ENCODE peak calls at places on chromosome 13, in ten cellular contexts. One of them, this sample, is unnamed.

GRCh38 chr13:113297370-113297871 is 382 bp downstream of the LAMP1 start:
- DNase-seq in upper lobe of left lung: no peak
- DNase-seq in stomach: no peak
- DNase-seq in sigmoid colon: peak; percentile 77
- DNase-seq in H1: no peak
- DNase-seq in tibial nerve: no peak
- DNase-seq in A549: no peak
- DNase-seq in esophagus muscularis mucosa: no peak
- DNase-seq in transverse colon: peak; percentile 26
- DNase-seq in HepG2: no peak
- DNase-seq in this sample: no peak

GRCh38 chr13:113226873-113227272 is 17.5 kb downstream of the CUL4A start:
- DNase-seq in sigmoid colon: no peak
- DNase-seq in HepG2: no peak
- DNase-seq in H1: no peak
- DNase-seq in stomach: no peak
- DNase-seq in A549: no peak
- DNase-seq in esophagus muscularis mucosa: no peak
- DNase-seq in upper lobe of left lung: no peak
- DNase-seq in tibial nerve: no peak
- DNase-seq in transverse colon: no peak
- DNase-seq in this sample: no peak

GRCh38 chr13:87087741-87088140 is 583.4 kb upstream of the SLITRK5 start:
- DNase-seq in stomach: no peak
- DNase-seq in HepG2: no peak
- DNase-seq in upper lobe of left lung: no peak
- DNase-seq in transverse colon: no peak
- DNase-seq in esophagus muscularis mucosa: no peak
- DNase-seq in tibial nerve: no peak
- DNase-seq in H1: no peak
- DNase-seq in sigmoid colon: no peak
- DNase-seq in A549: no peak
- DNase-seq in this sample: no peak

GRCh38 chr13:24008679-24009078 is 111.4 kb upstream of the C1QTNF9B start:
- DNase-seq in esophagus muscularis mucosa: no peak
- DNase-seq in transverse colon: no peak
- DNase-seq in stomach: no peak
- DNase-seq in HepG2: no peak
- DNase-seq in upper lobe of left lung: no peak
- DNase-seq in A549: no peak
- DNase-seq in tibial nerve: no peak
- DNase-seq in sigmoid colon: no peak
- DNase-seq in H1: no peak
- DNase-seq in this sample: no peak

GRCh38 chr13:89827552-89827951 is 1519.9 kb upstream of the MIR17HG start:
- DNase-seq in H1: no peak
- DNase-seq in tibial nerve: no peak
- DNase-seq in esophagus muscularis mucosa: no peak
- DNase-seq in sigmoid colon: no peak
- DNase-seq in transverse colon: no peak
- DNase-seq in stomach: no peak
- DNase-seq in A549: no peak
- DNase-seq in upper lobe of left lung: no peak
- DNase-seq in HepG2: no peak
- DNase-seq in this sample: no peak

GRCh38 chr13:46372071-46372470 is 15.0 kb downstream of the RUBCNL start:
- DNase-seq in upper lobe of left lung: no peak
- DNase-seq in H1: no peak
- DNase-seq in stomach: no peak
- DNase-seq in sigmoid colon: no peak
- DNase-seq in esophagus muscularis mucosa: no peak
- DNase-seq in transverse colon: no peak
- DNase-seq in HepG2: no peak
- DNase-seq in A549: no peak
- DNase-seq in tibial nerve: no peak
- DNase-seq in this sample: no peak

GRCh38 chr13:24195626-24196025 is 35.1 kb downstream of the SPATA13 start:
- DNase-seq in A549: no peak
- DNase-seq in tibial nerve: no peak
- DNase-seq in upper lobe of left lung: no peak
- DNase-seq in HepG2: no peak
- DNase-seq in H1: no peak
- DNase-seq in esophagus muscularis mucosa: no peak
- DNase-seq in sigmoid colon: no peak
- DNase-seq in stomach: no peak
- DNase-seq in transverse colon: no peak
- DNase-seq in this sample: no peak

GRCh38 chr13:47066261-47066660 is 169.4 kb upstream of the HTR2A start:
- DNase-seq in H1: no peak
- DNase-seq in HepG2: no peak
- DNase-seq in esophagus muscularis mucosa: no peak
- DNase-seq in A549: no peak
- DNase-seq in transverse colon: no peak
- DNase-seq in stomach: no peak
- DNase-seq in upper lobe of left lung: no peak
- DNase-seq in sigmoid colon: no peak
- DNase-seq in tibial nerve: no peak
- DNase-seq in this sample: no peak

GRCh38 chr13:24180743-24181384 is 20.3 kb downstream of the SPATA13 start:
- DNase-seq in HepG2: no peak
- DNase-seq in sigmoid colon: no peak
- DNase-seq in stomach: no peak
- DNase-seq in upper lobe of left lung: no peak
- DNase-seq in transverse colon: no peak
- DNase-seq in H1: peak; percentile 1
- DNase-seq in esophagus muscularis mucosa: peak; percentile 14
- DNase-seq in tibial nerve: no peak
- DNase-seq in A549: no peak
- DNase-seq in this sample: no peak

GRCh38 chr13:51849145-51850101 is 4.4 kb upstream of the TMEM272 start:
- DNase-seq in upper lobe of left lung: no peak
- DNase-seq in stomach: no peak
- DNase-seq in tibial nerve: no peak
- DNase-seq in HepG2: peak; percentile 22
- DNase-seq in sigmoid colon: no peak
- DNase-seq in esophagus muscularis mucosa: no peak
- DNase-seq in H1: peak; percentile 90
- DNase-seq in transverse colon: no peak
- DNase-seq in A549: peak; percentile 14
- DNase-seq in this sample: peak; percentile 20

GRCh38 chr13:34201050-34201913 is 383.3 kb downstream of the RFC3 start:
- DNase-seq in stomach: no peak
- DNase-seq in tibial nerve: no peak
- DNase-seq in HepG2: peak; percentile 16
- DNase-seq in H1: no peak
- DNase-seq in sigmoid colon: no peak
- DNase-seq in upper lobe of left lung: no peak
- DNase-seq in A549: peak; percentile 89
- DNase-seq in esophagus muscularis mucosa: no peak
- DNase-seq in transverse colon: no peak
- DNase-seq in this sample: no peak

GRCh38 chr13:50125306-50125555 is 110.0 kb downstream of the KCNRG start:
- DNase-seq in HepG2: no peak
- DNase-seq in transverse colon: no peak
- DNase-seq in stomach: no peak
- DNase-seq in esophagus muscularis mucosa: no peak
- DNase-seq in sigmoid colon: no peak
- DNase-seq in tibial nerve: no peak
- DNase-seq in A549: no peak
- DNase-seq in H1: no peak
- DNase-seq in upper lobe of left lung: no peak
- DNase-seq in this sample: no peak

GRCh38 chr13:112748947-112749346 is 59.1 kb downstream of the ATP11A start:
- DNase-seq in A549: no peak
- DNase-seq in upper lobe of left lung: peak; percentile 79
- DNase-seq in HepG2: no peak
- DNase-seq in sigmoid colon: peak; percentile 82
- DNase-seq in H1: no peak
- DNase-seq in esophagus muscularis mucosa: no peak
- DNase-seq in transverse colon: no peak
- DNase-seq in stomach: no peak
- DNase-seq in tibial nerve: no peak
- DNase-seq in this sample: no peak

GRCh38 chr13:109096101-109096500 is 466.7 kb downstream of the MYO16 start:
- DNase-seq in transverse colon: no peak
- DNase-seq in stomach: no peak
- DNase-seq in H1: no peak
- DNase-seq in sigmoid colon: no peak
- DNase-seq in tibial nerve: no peak
- DNase-seq in esophagus muscularis mucosa: no peak
- DNase-seq in HepG2: no peak
- DNase-seq in A549: no peak
- DNase-seq in upper lobe of left lung: no peak
- DNase-seq in this sample: no peak

GRCh38 chr13:21336609-21337008 is 122.5 kb downstream of the ZDHHC20 start:
- DNase-seq in upper lobe of left lung: no peak
- DNase-seq in HepG2: no peak
- DNase-seq in tibial nerve: no peak
- DNase-seq in sigmoid colon: no peak
- DNase-seq in A549: no peak
- DNase-seq in esophagus muscularis mucosa: no peak
- DNase-seq in transverse colon: no peak
- DNase-seq in stomach: no peak
- DNase-seq in H1: no peak
- DNase-seq in this sample: no peak

GRCh38 chr13:72763411-72763810 is 18.3 kb downstream of the DIS3 start:
- DNase-seq in esophagus muscularis mucosa: no peak
- DNase-seq in stomach: no peak
- DNase-seq in transverse colon: no peak
- DNase-seq in sigmoid colon: no peak
- DNase-seq in A549: no peak
- DNase-seq in upper lobe of left lung: no peak
- DNase-seq in HepG2: no peak
- DNase-seq in tibial nerve: no peak
- DNase-seq in H1: no peak
- DNase-seq in this sample: no peak

GRCh38 chr13:113187905-113188595 is 20.4 kb downstream of the PCID2 start:
- DNase-seq in transverse colon: no peak
- DNase-seq in H1: no peak
- DNase-seq in upper lobe of left lung: no peak
- DNase-seq in stomach: no peak
- DNase-seq in tibial nerve: no peak
- DNase-seq in HepG2: no peak
- DNase-seq in sigmoid colon: no peak
- DNase-seq in esophagus muscularis mucosa: no peak
- DNase-seq in A549: no peak
- DNase-seq in this sample: no peak

GRCh38 chr13:64871742-64872141 is 2358.4 kb downstream of the PCDH9 start:
- DNase-seq in A549: no peak
- DNase-seq in sigmoid colon: no peak
- DNase-seq in H1: no peak
- DNase-seq in transverse colon: no peak
- DNase-seq in esophagus muscularis mucosa: no peak
- DNase-seq in HepG2: peak; percentile 0
- DNase-seq in stomach: no peak
- DNase-seq in tibial nerve: no peak
- DNase-seq in upper lobe of left lung: no peak
- DNase-seq in this sample: no peak

GRCh38 chr13:104431895-104432294 is 1365.7 kb upstream of the SLC10A2 start:
- DNase-seq in stomach: no peak
- DNase-seq in HepG2: no peak
- DNase-seq in tibial nerve: no peak
- DNase-seq in transverse colon: no peak
- DNase-seq in sigmoid colon: no peak
- DNase-seq in esophagus muscularis mucosa: no peak
- DNase-seq in A549: no peak
- DNase-seq in H1: no peak
- DNase-seq in upper lobe of left lung: no peak
- DNase-seq in this sample: no peak
- TF ChIP-seq EP300 in stomach: no peak
- TF ChIP-seq EP300 in HepG2: no peak
- TF ChIP-seq EP300 in tibial nerve: no peak
- TF ChIP-seq EP300 in transverse colon: no peak
- TF ChIP-seq EP300 in sigmoid colon: no peak
- TF ChIP-seq EP300 in esophagus muscularis mucosa: no peak
- TF ChIP-seq EP300 in A549: no peak
- TF ChIP-seq EP300 in H1: no peak
- TF ChIP-seq EP300 in upper lobe of left lung: no peak
- TF ChIP-seq EP300 in this sample: no peak

GRCh38 chr13:44170731-44171130 is 202.9 kb upstream of the SERP2 start:
- DNase-seq in stomach: no peak
- DNase-seq in esophagus muscularis mucosa: no peak
- DNase-seq in HepG2: no peak
- DNase-seq in sigmoid colon: no peak
- DNase-seq in upper lobe of left lung: no peak
- DNase-seq in H1: no peak
- DNase-seq in transverse colon: no peak
- DNase-seq in A549: no peak
- DNase-seq in tibial nerve: no peak
- DNase-seq in this sample: no peak
- TF ChIP-seq EP300 in stomach: no peak
- TF ChIP-seq EP300 in esophagus muscularis mucosa: no peak
- TF ChIP-seq EP300 in HepG2: no peak
- TF ChIP-seq EP300 in sigmoid colon: no peak
- TF ChIP-seq EP300 in upper lobe of left lung: no peak
- TF ChIP-seq EP300 in H1: no peak
- TF ChIP-seq EP300 in transverse colon: no peak
- TF ChIP-seq EP300 in A549: no peak
- TF ChIP-seq EP300 in tibial nerve: no peak
- TF ChIP-seq EP300 in this sample: no peak

DNA sequence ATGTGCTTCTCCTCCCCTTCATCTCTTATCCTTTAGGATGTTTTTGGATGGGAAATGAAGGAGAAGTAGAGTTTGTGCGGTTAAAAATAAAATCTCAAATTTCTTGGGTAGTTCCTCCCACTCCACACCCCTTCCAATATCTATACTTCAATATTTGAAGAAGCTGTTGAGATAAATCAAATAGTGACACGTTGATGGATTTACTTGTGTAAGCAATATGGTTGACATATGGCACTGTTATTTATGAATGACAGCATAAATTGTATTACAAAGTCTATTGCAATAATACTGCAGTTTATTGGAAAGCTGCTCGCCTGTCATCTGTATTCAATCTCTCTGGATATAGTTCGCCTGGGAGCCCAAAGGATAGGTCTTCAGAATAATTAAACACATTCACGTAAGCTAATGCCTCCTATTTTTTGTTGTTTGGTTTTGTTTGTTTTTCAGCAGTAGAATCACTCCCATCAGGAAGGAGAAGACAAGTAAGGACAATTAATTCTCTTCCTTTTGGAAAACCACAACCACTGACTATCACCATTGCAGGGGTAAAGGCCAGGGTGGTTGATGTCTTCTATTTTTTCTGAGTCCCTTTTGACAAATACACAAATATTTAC is 5.0 kb upstream of the ZIC2 start:
- DNase-seq in esophagus muscularis mucosa: no peak
- DNase-seq in upper lobe of left lung: no peak
- DNase-seq in stomach: no peak
- DNase-seq in sigmoid colon: no peak
- DNase-seq in tibial nerve: no peak
- DNase-seq in A549: no peak
- DNase-seq in transverse colon: no peak
- DNase-seq in HepG2: no peak
- DNase-seq in H1: peak; percentile 19
- DNase-seq in this sample: no peak
- TF ChIP-seq EP300 in esophagus muscularis mucosa: no peak
- TF ChIP-seq EP300 in upper lobe of left lung: no peak
- TF ChIP-seq EP300 in stomach: no peak
- TF ChIP-seq EP300 in sigmoid colon: no peak
- TF ChIP-seq EP300 in tibial nerve: no peak
- TF ChIP-seq EP300 in A549: no peak
- TF ChIP-seq EP300 in transverse colon: no peak
- TF ChIP-seq EP300 in HepG2: no peak
- TF ChIP-seq EP300 in H1: no peak
- TF ChIP-seq EP300 in this sample: no peak

GRCh38 chr13:78121459-78122348 is 203.1 kb upstream of the EDNRB start:
- DNase-seq in sigmoid colon: no peak
- DNase-seq in tibial nerve: no peak
- DNase-seq in H1: peak; percentile 50
- DNase-seq in A549: peak; percentile 57
- DNase-seq in upper lobe of left lung: no peak
- DNase-seq in esophagus muscularis mucosa: no peak
- DNase-seq in HepG2: peak; percentile 37
- DNase-seq in transverse colon: peak; percentile 16
- DNase-seq in stomach: peak; percentile 46
- DNase-seq in this sample: peak; percentile 46
- TF ChIP-seq EP300 in sigmoid colon: no peak
- TF ChIP-seq EP300 in tibial nerve: no peak
- TF ChIP-seq EP300 in H1: no peak
- TF ChIP-seq EP300 in A549: no peak
- TF ChIP-seq EP300 in upper lobe of left lung: no peak
- TF ChIP-seq EP300 in esophagus muscularis mucosa: no peak
- TF ChIP-seq EP300 in HepG2: no peak
- TF ChIP-seq EP300 in transverse colon: no peak
- TF ChIP-seq EP300 in stomach: no peak
- TF ChIP-seq EP300 in this sample: no peak